ENCODE peak calls at places on chromosome 15, in six cellular contexts. One of them, this sample, is unnamed.

GRCh38 chr15:44537728-44538240 is 837 bp downstream of the EIF3J start:
- DNase-seq in tibial nerve: peak; percentile 9
- DNase-seq in colonic mucosa: no peak
- DNase-seq in cardiac muscle cell: no peak
- DNase-seq in heart right ventricle: no peak
- DNase-seq in H1: no peak
- DNase-seq in this sample: no peak

GRCh38 chr15:64324513-64324912 is 31.5 kb downstream of the CSNK1G1 start:
- DNase-seq in tibial nerve: no peak
- DNase-seq in colonic mucosa: no peak
- DNase-seq in cardiac muscle cell: no peak
- DNase-seq in heart right ventricle: no peak
- DNase-seq in H1: no peak
- DNase-seq in this sample: no peak

GRCh38 chr15:94555842-94556516 is 324.6 kb downstream of the MCTP2 start:
- DNase-seq in tibial nerve: no peak
- DNase-seq in colonic mucosa: no peak
- DNase-seq in cardiac muscle cell: no peak
- DNase-seq in heart right ventricle: no peak
- DNase-seq in H1: no peak
- DNase-seq in this sample: no peak

GRCh38 chr15:27797765-27798164 is 301.4 kb downstream of the OCA2 start:
- DNase-seq in tibial nerve: no peak
- DNase-seq in colonic mucosa: no peak
- DNase-seq in cardiac muscle cell: no peak
- DNase-seq in heart right ventricle: peak; percentile 56
- DNase-seq in H1: no peak
- DNase-seq in this sample: no peak

GRCh38 chr15:95557226-95558046 is 773.1 kb upstream of the NR2F2 start:
- DNase-seq in tibial nerve: peak; percentile 13
- DNase-seq in colonic mucosa: no peak
- DNase-seq in cardiac muscle cell: peak; percentile 93
- DNase-seq in heart right ventricle: no peak
- DNase-seq in H1: no peak
- DNase-seq in this sample: no peak

GRCh38 chr15:89110060-89110459 is 21.8 kb downstream of the ABHD2 start:
- DNase-seq in tibial nerve: no peak
- DNase-seq in colonic mucosa: no peak
- DNase-seq in cardiac muscle cell: no peak
- DNase-seq in heart right ventricle: no peak
- DNase-seq in H1: no peak
- DNase-seq in this sample: no peak

GRCh38 chr15:81239190-81239589 is 42.5 kb downstream of the IL16 start:
- DNase-seq in tibial nerve: no peak
- DNase-seq in colonic mucosa: no peak
- DNase-seq in cardiac muscle cell: peak; percentile 71
- DNase-seq in heart right ventricle: no peak
- DNase-seq in H1: no peak
- DNase-seq in this sample: no peak

GRCh38 chr15:25810631-25811077 is 52.5 kb downstream of the ATP10A start:
- DNase-seq in tibial nerve: no peak
- DNase-seq in colonic mucosa: no peak
- DNase-seq in cardiac muscle cell: no peak
- DNase-seq in heart right ventricle: no peak
- DNase-seq in H1: no peak
- DNase-seq in this sample: no peak

GRCh38 chr15:56916825-56917477 is 1.5 kb upstream of the TCF12 start:
- DNase-seq in tibial nerve: no peak
- DNase-seq in colonic mucosa: no peak
- DNase-seq in cardiac muscle cell: no peak
- DNase-seq in heart right ventricle: no peak
- DNase-seq in H1: no peak
- DNase-seq in this sample: no peak

GRCh38 chr15:39194431-39194830 is 386.4 kb upstream of the THBS1 start:
- DNase-seq in tibial nerve: no peak
- DNase-seq in colonic mucosa: no peak
- DNase-seq in cardiac muscle cell: peak; percentile 55
- DNase-seq in heart right ventricle: no peak
- DNase-seq in H1: no peak
- DNase-seq in this sample: no peak

GRCh38 chr15:90872481-90873184 is 4.2 kb downstream of the FURIN start:
- DNase-seq in tibial nerve: no peak
- DNase-seq in colonic mucosa: peak; percentile 29
- DNase-seq in cardiac muscle cell: peak; percentile 69
- DNase-seq in heart right ventricle: no peak
- DNase-seq in H1: no peak
- DNase-seq in this sample: no peak

GRCh38 chr15:92625297-92625980 is 30.1 kb downstream of the FAM174B start:
- DNase-seq in tibial nerve: no peak
- DNase-seq in colonic mucosa: no peak
- DNase-seq in cardiac muscle cell: peak; percentile 78
- DNase-seq in heart right ventricle: no peak
- DNase-seq in H1: no peak
- DNase-seq in this sample: peak; percentile 72

GRCh38 chr15:78387678-78388077 is 47.5 kb downstream of the CRABP1 start:
- DNase-seq in tibial nerve: no peak
- DNase-seq in colonic mucosa: no peak
- DNase-seq in cardiac muscle cell: no peak
- DNase-seq in heart right ventricle: no peak
- DNase-seq in H1: no peak
- DNase-seq in this sample: no peak

GRCh38 chr15:78396976-78397375 is 41.0 kb upstream of the IREB2 start:
- DNase-seq in tibial nerve: peak; percentile 30
- DNase-seq in colonic mucosa: peak; percentile 83
- DNase-seq in cardiac muscle cell: peak; percentile 63
- DNase-seq in heart right ventricle: peak; percentile 33
- DNase-seq in H1: peak; percentile 71
- DNase-seq in this sample: no peak

GRCh38 chr15:29571728-29572454 is 250.4 kb downstream of the TJP1 start:
- DNase-seq in tibial nerve: no peak
- DNase-seq in colonic mucosa: peak; percentile 62
- DNase-seq in cardiac muscle cell: peak; percentile 46
- DNase-seq in heart right ventricle: no peak
- DNase-seq in H1: no peak
- DNase-seq in this sample: no peak

GRCh38 chr15:48671381-48672022 is 26.0 kb upstream of the FBN1 start:
- DNase-seq in tibial nerve: peak; percentile 65
- DNase-seq in colonic mucosa: no peak
- DNase-seq in cardiac muscle cell: peak; percentile 81
- DNase-seq in heart right ventricle: peak; percentile 40
- DNase-seq in H1: no peak
- DNase-seq in this sample: no peak

GRCh38 chr15:66763186-66764066 is 61.4 kb downstream of the SMAD6 start:
- DNase-seq in tibial nerve: peak; percentile 44
- DNase-seq in colonic mucosa: peak; percentile 72
- DNase-seq in cardiac muscle cell: peak; percentile 76
- DNase-seq in heart right ventricle: peak; percentile 93
- DNase-seq in H1: no peak
- DNase-seq in this sample: no peak

GRCh38 chr15:77819271-77819806 is 186.6 kb upstream of the LINGO1 start:
- DNase-seq in tibial nerve: no peak
- DNase-seq in colonic mucosa: no peak
- DNase-seq in cardiac muscle cell: no peak
- DNase-seq in heart right ventricle: no peak
- DNase-seq in H1: peak; percentile 61
- DNase-seq in this sample: no peak

GRCh38 chr15:29696950-29697738 is 125.1 kb downstream of the TJP1 start:
- DNase-seq in tibial nerve: no peak
- DNase-seq in colonic mucosa: no peak
- DNase-seq in cardiac muscle cell: no peak
- DNase-seq in heart right ventricle: no peak
- DNase-seq in H1: no peak
- DNase-seq in this sample: no peak

GRCh38 chr15:59208850-59209249 is 2.2 kb downstream of the LDHAL6B start:
- DNase-seq in tibial nerve: no peak
- DNase-seq in colonic mucosa: no peak
- DNase-seq in cardiac muscle cell: no peak
- DNase-seq in heart right ventricle: no peak
- DNase-seq in H1: no peak
- DNase-seq in this sample: no peak

GRCh38 chr15:52527196-52527897 is 1.3 kb downstream of the MYO5A start:
- DNase-seq in tibial nerve: no peak
- DNase-seq in colonic mucosa: no peak
- DNase-seq in cardiac muscle cell: no peak
- DNase-seq in heart right ventricle: no peak
- DNase-seq in H1: no peak
- DNase-seq in this sample: no peak

GRCh38 chr15:41122849-41123248 is 6.8 kb upstream of the INO80 start:
- DNase-seq in tibial nerve: no peak
- DNase-seq in colonic mucosa: no peak
- DNase-seq in cardiac muscle cell: no peak
- DNase-seq in heart right ventricle: no peak
- DNase-seq in H1: no peak
- DNase-seq in this sample: no peak

GRCh38 chr15:96431787-96432186 is 101.3 kb downstream of the NR2F2 start:
- DNase-seq in tibial nerve: no peak
- DNase-seq in colonic mucosa: no peak
- DNase-seq in cardiac muscle cell: no peak
- DNase-seq in heart right ventricle: no peak
- DNase-seq in H1: no peak
- DNase-seq in this sample: no peak

GRCh38 chr15:44501768-44502366 is 35.1 kb upstream of the EIF3J start:
- DNase-seq in tibial nerve: no peak
- DNase-seq in colonic mucosa: no peak
- DNase-seq in cardiac muscle cell: peak; percentile 62
- DNase-seq in heart right ventricle: no peak
- DNase-seq in H1: no peak
- DNase-seq in this sample: no peak

GRCh38 chr15:31523027-31523654 is 196.5 kb downstream of the KLF13 start:
- DNase-seq in tibial nerve: no peak
- DNase-seq in colonic mucosa: no peak
- DNase-seq in cardiac muscle cell: no peak
- DNase-seq in heart right ventricle: no peak
- DNase-seq in H1: no peak
- DNase-seq in this sample: no peak

GRCh38 chr15:50149090-50149489 is 30.1 kb upstream of the ATP8B4 start:
- DNase-seq in tibial nerve: no peak
- DNase-seq in colonic mucosa: no peak
- DNase-seq in cardiac muscle cell: no peak
- DNase-seq in heart right ventricle: no peak
- DNase-seq in H1: no peak
- DNase-seq in this sample: no peak

GRCh38 chr15:32844118-32844711 is 126.4 kb downstream of the GREM1 start:
- DNase-seq in tibial nerve: no peak
- DNase-seq in colonic mucosa: no peak
- DNase-seq in cardiac muscle cell: peak; percentile 68
- DNase-seq in heart right ventricle: no peak
- DNase-seq in H1: no peak
- DNase-seq in this sample: no peak

GRCh38 chr15:30941520-30941919 is 37.8 kb downstream of the FAN1 start:
- DNase-seq in tibial nerve: no peak
- DNase-seq in colonic mucosa: no peak
- DNase-seq in cardiac muscle cell: no peak
- DNase-seq in heart right ventricle: no peak
- DNase-seq in H1: no peak
- DNase-seq in this sample: no peak

GRCh38 chr15:76903251-76903681 is 1.9 kb downstream of the SCAPER start:
- DNase-seq in tibial nerve: no peak
- DNase-seq in colonic mucosa: no peak
- DNase-seq in cardiac muscle cell: peak; percentile 46
- DNase-seq in heart right ventricle: no peak
- DNase-seq in H1: no peak
- DNase-seq in this sample: no peak

GRCh38 chr15:31574761-31575160 is 248.1 kb downstream of the KLF13 start:
- DNase-seq in tibial nerve: no peak
- DNase-seq in colonic mucosa: no peak
- DNase-seq in cardiac muscle cell: peak; percentile 7
- DNase-seq in heart right ventricle: no peak
- DNase-seq in H1: no peak
- DNase-seq in this sample: no peak

GRCh38 chr15:63939531-63940130 is 105.9 kb upstream of the HERC1 start:
- DNase-seq in tibial nerve: peak; percentile 33
- DNase-seq in colonic mucosa: peak; percentile 27
- DNase-seq in cardiac muscle cell: peak; percentile 83
- DNase-seq in heart right ventricle: peak; percentile 32
- DNase-seq in H1: peak; percentile 39
- DNase-seq in this sample: no peak

GRCh38 chr15:69750253-69750652 is 297.6 kb downstream of the RPLP1 start:
- DNase-seq in tibial nerve: no peak
- DNase-seq in colonic mucosa: no peak
- DNase-seq in cardiac muscle cell: no peak
- DNase-seq in heart right ventricle: no peak
- DNase-seq in H1: no peak
- DNase-seq in this sample: no peak
- H3K27me3 ChIP-seq in tibial nerve: no peaks in the 10 kb centered on the region
- H3K27me3 ChIP-seq in colonic mucosa: no peaks in the 10 kb centered on the region
- H3K27me3 ChIP-seq in cardiac muscle cell: peaks cover 3% of the 10 kb centered on the region
- H3K27me3 ChIP-seq in heart right ventricle: peaks cover 24% of the 10 kb centered on the region
- H3K27me3 ChIP-seq in H1: no peaks in the 10 kb centered on the region
- H3K27me3 ChIP-seq in this sample: peaks cover 5% of the 10 kb centered on the region

DNA sequence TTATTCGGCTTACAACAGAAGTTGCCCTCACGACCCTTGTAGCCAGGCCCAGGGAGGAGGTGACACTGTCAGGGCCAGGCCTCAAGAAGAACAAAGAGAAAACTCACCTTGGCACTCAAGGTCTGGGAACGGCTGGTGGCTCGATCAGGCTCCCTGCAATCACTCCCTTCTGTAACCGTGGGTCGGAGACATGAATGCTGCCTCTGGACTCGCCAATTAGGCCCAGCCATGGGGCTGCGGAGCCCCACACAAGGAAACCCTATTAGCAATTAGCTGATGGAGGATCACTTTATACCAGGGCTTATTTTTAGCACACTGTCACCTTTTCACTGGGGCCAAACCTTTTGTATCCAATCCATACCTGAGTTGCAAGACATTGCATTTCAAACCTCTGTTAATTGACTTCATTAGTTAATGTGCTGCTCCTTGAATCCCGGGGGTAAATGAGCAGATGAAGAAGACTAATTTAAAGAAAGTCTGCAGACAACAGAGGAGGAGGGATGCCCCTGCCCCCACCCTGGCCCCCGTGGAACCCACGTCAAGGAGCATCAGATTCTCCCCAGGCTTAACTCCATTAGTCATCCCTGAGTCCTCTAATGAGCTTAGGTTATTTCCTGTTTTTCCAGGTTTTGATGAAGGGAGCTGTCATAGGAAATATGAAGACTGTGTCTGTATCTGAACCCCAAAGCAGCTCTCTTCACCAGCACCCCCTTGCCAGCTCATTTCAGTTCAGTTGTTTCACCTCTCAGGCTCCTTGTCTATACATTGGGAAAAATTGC is 255.3 kb downstream of the RORA start:
- DNase-seq in tibial nerve: no peak
- DNase-seq in colonic mucosa: no peak
- DNase-seq in cardiac muscle cell: peak; percentile 34
- DNase-seq in heart right ventricle: no peak
- DNase-seq in H1: no peak
- DNase-seq in this sample: no peak
- TF ChIP-seq CTCF in tibial nerve: no peak
- TF ChIP-seq CTCF in colonic mucosa: no peak
- TF ChIP-seq CTCF in cardiac muscle cell: no peak
- TF ChIP-seq CTCF in heart right ventricle: no peak
- TF ChIP-seq CTCF in H1: no peak
- TF ChIP-seq CTCF in this sample: no peak

GRCh38 chr15:82543155-82543554 is 2.9 kb upstream of the RPS17 start:
- DNase-seq in tibial nerve: no peak
- DNase-seq in colonic mucosa: no peak
- DNase-seq in cardiac muscle cell: peak; percentile 94
- DNase-seq in heart right ventricle: no peak
- DNase-seq in H1: no peak
- DNase-seq in this sample: no peak
- H3K4me3 ChIP-seq in tibial nerve: no peak overlapping the region
- H3K4me3 ChIP-seq in colonic mucosa: no peak overlapping the region
- H3K4me3 ChIP-seq in cardiac muscle cell: no peak overlapping the region
- H3K4me3 ChIP-seq in heart right ventricle: no peak overlapping the region
- H3K4me3 ChIP-seq in H1: no peak overlapping the region
- H3K4me3 ChIP-seq in this sample: no peak overlapping the region

GRCh38 chr15:37109151-37109912 is 9.0 kb upstream of the MEIS2 start:
- DNase-seq in tibial nerve: no peak
- DNase-seq in colonic mucosa: no peak
- DNase-seq in cardiac muscle cell: peak; percentile 63
- DNase-seq in heart right ventricle: no peak
- DNase-seq in H1: no peak
- DNase-seq in this sample: no peak
- H3K27me3 ChIP-seq in tibial nerve: peaks cover 9% of the 10 kb centered on the region
- H3K27me3 ChIP-seq in colonic mucosa: peaks cover 42% of the 10 kb centered on the region
- H3K27me3 ChIP-seq in cardiac muscle cell: no peaks in the 10 kb centered on the region
- H3K27me3 ChIP-seq in heart right ventricle: peaks cover 50% of the 10 kb centered on the region
- H3K27me3 ChIP-seq in H1: peaks cover 84% of the 10 kb centered on the region
- H3K27me3 ChIP-seq in this sample: no peaks in the 10 kb centered on the region